ENCODE peak calls at places on chromosomes 3 and 15, in four cellular contexts. B is GM12878, N is K562, U is HepG2. L is an unnamed sample.

GRCh38 chr3:122697952-122698625 is 17.4 kb downstream of the PARP14 start:
- DNase-seq in B (peak), N (no peak), U (no peak), L (no peak)

GRCh38 chr3:151926956-151927355 is 53.5 kb downstream of the SUCNR1 start:
- DNase-seq in B (no peak), N (no peak), U (no peak), L (no peak)

GRCh38 chr3:122057676-122058075 is 2.5 kb downstream of the CD86 start:
- DNase-seq in B (no peak), N (no peak), U (no peak), L (no peak)

GRCh38 chr15:54131410-54131809 is 153.2 kb downstream of the UNC13C start:
- DNase-seq in B (no peak), N (no peak), U (no peak), L (no peak)

GRCh38 chr3:104740874-104741273 is 625.8 kb upstream of the ALCAM start:
- DNase-seq in B (no peak), N (no peak), U (no peak), L (no peak)

GRCh38 chr3:78995087-78995486 is 772.7 kb downstream of the ROBO1 start:
- DNase-seq in B (no peak), N (no peak), U (no peak), L (no peak)

GRCh38 chr15:75732809-75733451 is 20.3 kb upstream of the CSPG4 start:
- DNase-seq in B (no peak), N (peak), U (peak), L (peak)

GRCh38 chr3:43838009-43838758 is 147.4 kb downstream of the ABHD5 start:
- DNase-seq in B (no peak), N (no peak), U (no peak), L (no peak)

GRCh38 chr3:47399531-47400270 is 18.9 kb downstream of the PTPN23 start:
- DNase-seq in B (no peak), N (no peak), U (no peak), L (no peak)

GRCh38 chr15:101126618-101127502 is 125.0 kb downstream of the CHSY1 start:
- DNase-seq in B (no peak), N (no peak), U (no peak), L (no peak)

GRCh38 chr3:78337801-78338211 is 1297.9 kb downstream of the ROBO2 start:
- DNase-seq in B (no peak), N (no peak), U (no peak), L (no peak)

GRCh38 chr3:177197934-177198484 is 727 bp upstream of the TBL1XR1 start:
- DNase-seq in B (no peak), N (no peak), U (no peak), L (peak)

GRCh38 chr3:4060608-4061007 is 242.6 kb upstream of the SETMAR start:
- DNase-seq in B (no peak), N (no peak), U (no peak), L (no peak)

GRCh38 chr3:58627941-58628340 is 38.6 kb downstream of the FAM3D start:
- DNase-seq in B (no peak), N (no peak), U (no peak), L (peak)

GRCh38 chr3:111701292-111701906 is 106.3 kb upstream of the ZBED2 start:
- DNase-seq in B (no peak), N (no peak), U (no peak), L (no peak)

GRCh38 chr15:68644088-68644904 is 65.5 kb downstream of the CORO2B start:
- DNase-seq in B (no peak), N (peak), U (no peak), L (no peak)

GRCh38 chr3:150114873-150115570 is 144.3 kb upstream of the PFN2 start:
- DNase-seq in B (peak), N (no peak), U (no peak), L (no peak)

GRCh38 chr3:86785381-86785780 is 205.6 kb downstream of the VGLL3 start:
- DNase-seq in B (no peak), N (no peak), U (no peak), L (no peak)

GRCh38 chr15:37260255-37260654 is 159.9 kb upstream of the MEIS2 start:
- DNase-seq in B (no peak), N (no peak), U (no peak), L (no peak)

GRCh38 chr3:80705290-80705689 is 937.5 kb upstream of the ROBO1 start:
- DNase-seq in B (no peak), N (no peak), U (no peak), L (no peak)

GRCh38 chr3:17336291-17336690 is 406.1 kb downstream of the TBC1D5 start:
- DNase-seq in B (no peak), N (no peak), U (no peak), L (peak)

GRCh38 chr3:149592758-149593240 is 65.0 kb downstream of the WWTR1 start:
- DNase-seq in B (no peak), N (no peak), U (no peak), L (peak)

GRCh38 chr15:67783303-67783702 is 42.0 kb upstream of the SKOR1 start:
- DNase-seq in B (peak), N (no peak), U (no peak), L (no peak)

GRCh38 chr3:190384241-190384863 is 3.6 kb upstream of the CLDN16 start:
- DNase-seq in B (peak), N (no peak), U (peak), L (peak)

GRCh38 chr3:111874177-111874820 is 15.2 kb downstream of the PHLDB2 start:
- DNase-seq in B (no peak), N (no peak), U (peak), L (peak)

GRCh38 chr3:125512135-125512920 is 7.7 kb downstream of the SNX4 start:
- DNase-seq in B (peak), N (peak), U (no peak), L (peak)

GRCh38 chr15:23039917-23040281 is 530 bp upstream of the TUBGCP5 start:
- DNase-seq in B (no peak), N (no peak), U (no peak), L (no peak)

GRCh38 chr3:143315766-143316165 is 196.2 kb downstream of the CHST2 start:
- DNase-seq in B (no peak), N (no peak), U (no peak), L (no peak)

GRCh38 chr15:34262362-34262761 is 37.5 kb downstream of the EMC4 start:
- DNase-seq in B (no peak), N (no peak), U (no peak), L (no peak)

GRCh38 chr3:43785551-43785950 is 94.8 kb downstream of the ABHD5 start:
- DNase-seq in B (no peak), N (no peak), U (no peak), L (no peak)

GRCh38 chr15:73748731-73749130 is 4.4 kb downstream of the INSYN1 start:
- DNase-seq in B (no peak), N (no peak), U (no peak), L (no peak)

GRCh38 chr15:65828566-65828965 is 36.5 kb upstream of the DENND4A start:
- DNase-seq in B (no peak), N (no peak), U (no peak), L (no peak)

GRCh38 chr15:40549894-40550293 is 14.9 kb downstream of the CCDC32 start:
- DNase-seq in B (no peak), N (no peak), U (no peak), L (no peak)

GRCh38 chr3:96182756-96183155 is 631.6 kb upstream of the EPHA6 start:
- DNase-seq in B (no peak), N (no peak), U (no peak), L (no peak)

GRCh38 chr15:68363353-68363752 is 68.6 kb downstream of the ITGA11 start:
- DNase-seq in B (no peak), N (no peak), U (no peak), L (no peak)

GRCh38 chr3:8964436-8965370 is 1.4 kb upstream of the RAD18 start:
- DNase-seq in B (no peak), N (no peak), U (peak), L (peak)

GRCh38 chr3:173411288-173412064 is 13.9 kb downstream of the NLGN1 start:
- DNase-seq in B (no peak), N (no peak), U (peak), L (peak)

GRCh38 chr3:27657871-27658270 is 64.3 kb downstream of the EOMES start:
- DNase-seq in B (no peak), N (no peak), U (no peak), L (no peak)

DNA sequence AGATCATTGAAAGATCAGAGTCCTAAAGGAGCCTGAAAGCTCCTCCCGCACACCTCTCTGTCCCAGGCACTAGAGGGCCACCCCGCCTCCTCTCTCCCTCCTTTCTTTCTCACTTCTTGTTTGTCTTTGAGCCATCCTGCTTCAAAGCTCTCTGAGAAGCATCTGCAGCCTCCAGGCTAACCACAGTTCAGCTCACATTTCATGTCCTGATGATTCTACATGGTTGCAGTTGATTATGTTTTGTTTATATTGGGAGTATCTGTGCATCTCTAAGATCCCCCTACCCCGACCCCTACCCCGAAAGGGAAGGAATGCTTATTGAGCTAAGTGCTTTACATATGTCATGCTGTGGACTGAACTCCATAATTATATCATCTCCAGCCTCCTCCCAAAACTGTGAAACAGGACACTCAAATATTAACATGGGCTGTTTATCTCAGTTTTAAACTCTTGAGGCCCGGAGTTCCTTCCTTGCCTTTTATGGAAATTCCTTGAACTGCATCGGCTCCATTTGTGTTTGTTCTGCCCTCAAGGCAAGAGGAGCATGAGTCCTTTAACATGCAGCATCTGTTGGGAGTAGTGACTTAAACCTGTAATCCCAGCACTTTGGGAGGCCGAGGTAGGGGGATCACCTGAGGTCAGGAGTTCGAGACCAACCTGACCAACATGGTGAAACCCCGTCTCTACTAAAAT is 30.9 kb downstream of the MGLL start:
- DNase-seq in B (peak), N (peak), U (no peak), L (no peak)
- H2AFZ ChIP-seq in B (no peak), N (no peak), U (no peak), L (no peak)

GRCh38 chr3:42700366-42701288 is 2.0 kb downstream of the HHATL start:
- DNase-seq in B (no peak), N (no peak), U (no peak), L (no peak)

GRCh38 chr3:42701371-42702065 is 1.1 kb downstream of the HHATL start:
- DNase-seq in B (no peak), N (peak), U (peak), L (peak)

GRCh38 chr3:42703695-42704025 is 1.1 kb upstream of the HHATL start:
- DNase-seq in B (no peak), N (no peak), U (no peak), L (no peak)

GRCh38 chr3:42702982-42703694 is 540 bp upstream of the HHATL start:
- DNase-seq in B (no peak), N (no peak), U (no peak), L (no peak)

DNA sequence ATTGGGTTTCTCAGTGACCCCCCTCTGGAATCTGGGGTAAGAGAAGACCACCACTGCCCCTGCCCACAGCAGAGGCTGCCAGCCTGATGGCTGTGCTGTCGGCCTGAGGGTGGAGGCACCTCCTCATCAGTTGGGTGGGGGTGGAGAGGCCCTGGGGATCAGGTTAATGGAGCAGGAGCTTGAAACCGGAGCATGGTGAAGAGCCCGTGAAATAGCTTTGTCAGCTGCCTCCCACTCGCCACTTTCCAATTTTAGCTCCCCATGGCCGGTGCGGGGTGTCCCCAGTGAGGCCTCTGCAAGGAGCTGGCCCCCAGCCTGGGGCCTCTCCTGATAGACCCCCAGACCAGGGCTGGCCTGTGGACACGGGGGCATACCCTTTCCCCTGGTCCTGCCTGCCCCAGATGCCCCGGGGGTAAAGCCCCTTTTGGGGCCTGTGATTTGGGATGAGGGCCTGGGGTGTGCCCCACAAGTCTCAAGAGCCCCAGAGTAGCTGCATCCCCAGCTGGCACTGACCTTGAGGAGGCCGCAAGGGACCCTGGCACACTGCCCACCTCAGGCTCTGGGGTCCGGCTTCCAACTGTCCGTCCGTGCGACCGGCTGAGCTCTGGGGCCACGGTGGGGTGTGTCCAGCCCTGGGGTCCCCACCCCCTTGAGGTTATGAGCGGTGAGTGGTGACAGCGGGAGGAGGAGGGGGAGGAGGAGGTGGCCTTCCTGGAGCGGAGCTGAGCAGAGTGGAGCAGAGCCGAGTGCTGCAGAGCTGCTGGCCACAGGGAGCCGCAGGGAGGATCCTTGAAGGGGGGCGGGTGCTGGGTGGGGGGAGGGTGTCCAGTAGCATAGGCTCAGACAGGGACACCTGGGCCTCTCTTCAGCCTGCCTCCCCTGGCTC is at the start of gene HHATL:
- DNase-seq in B (no peak), N (peak), U (no peak), L (no peak)
- TF ChIP-seq MYC in B (no peak), N (no peak), U (no peak), L (no peak)

GRCh38 chr3:184683234-184683633 is 28.6 kb downstream of the MAGEF1 start:
- DNase-seq in B (no peak), N (no peak), U (no peak), L (no peak)

GRCh38 chr3:184685055-184685454 is 26.8 kb downstream of the MAGEF1 start:
- DNase-seq in B (no peak), N (no peak), U (no peak), L (no peak)

GRCh38 chr3:184683900-184684560 is 27.8 kb downstream of the MAGEF1 start:
- DNase-seq in B (no peak), N (no peak), U (no peak), L (no peak)

GRCh38 chr3:184687363-184688049 is 24.4 kb downstream of the MAGEF1 start:
- DNase-seq in B (no peak), N (no peak), U (no peak), L (no peak)

DNA sequence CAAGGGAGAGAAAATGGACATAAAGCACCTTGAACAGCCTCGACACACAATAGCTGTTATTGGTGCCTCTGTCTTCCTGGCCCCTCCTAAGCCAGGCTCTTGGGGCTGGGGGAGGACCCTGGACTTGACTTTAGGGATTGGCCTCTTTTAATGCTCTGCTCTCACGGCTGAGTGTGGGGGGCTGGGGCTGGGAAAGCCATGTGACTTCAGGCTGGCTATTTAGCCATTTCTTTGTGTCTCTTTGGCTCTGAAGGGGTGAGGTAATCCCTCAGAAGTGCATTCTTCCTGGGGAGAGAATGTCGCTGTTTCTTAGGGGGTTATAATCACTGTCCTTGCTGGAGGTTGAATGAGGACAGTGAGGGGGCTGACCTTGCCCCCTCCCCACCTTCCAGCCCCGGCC is 26.2 kb downstream of the MAGEF1 start:
- DNase-seq in B (no peak), N (no peak), U (no peak), L (no peak)
- H3K9ac ChIP-seq in B (no peak), N (no peak), U (no peak), L (no peak)

GRCh38 chr3:64027708-64028107 is 4.4 kb upstream of the PSMD6 start:
- DNase-seq in B (no peak), N (no peak), U (no peak), L (no peak)
- H2AFZ ChIP-seq in B (no peak), N (no peak), U (no peak), L (no peak)